ENCODE peak calls at places on chromosomes 2 and 18, in eight cellular contexts. F, O, P, Z, B, S, E and Q are unnamed samples.

GRCh38 chr2:54416166-54416798 is 39.8 kb upstream of the SPTBN1 start:
- DNase-seq in O (no peak), S (peak; percentile 33), F (no peak), B (peak; percentile 94), Z (no peak), E (no peak), P (no peak), Q (peak; percentile 55)

GRCh38 chr2:59177748-59178147 is 936.6 kb upstream of the FANCL start:
- DNase-seq in F (no peak), Z (no peak), B (no peak), O (no peak), P (no peak), E (no peak), S (no peak), Q (no peak)

GRCh38 chr18:3902676-3903075 is 452.7 kb downstream of the TGIF1 start:
- DNase-seq in P (no peak), O (no peak), B (no peak), E (no peak), Z (no peak), F (no peak), S (no peak), Q (no peak)

GRCh38 chr2:39932198-39932597 is 153.1 kb upstream of the THUMPD2 start:
- DNase-seq in F (no peak), E (no peak), O (no peak), P (no peak), Z (no peak), S (no peak), B (no peak), Q (no peak)

GRCh38 chr2:133097666-133098065 is 427.7 kb upstream of the LYPD1 start:
- DNase-seq in B (no peak), F (no peak), O (no peak), Z (no peak), P (no peak), E (no peak), S (no peak), Q (no peak)

GRCh38 chr2:238864207-238865014 is 16.5 kb downstream of the TWIST2 start:
- DNase-seq in S (peak; percentile 87), E (peak; percentile 66), Z (peak; percentile 78), F (peak; percentile 95), B (peak; percentile 96), P (no peak), O (no peak), Q (peak; percentile 92)

GRCh38 chr2:73979686-73980085 is 5.0 kb upstream of the TET3 start:
- DNase-seq in E (no peak), S (no peak), P (no peak), B (peak; percentile 63), Z (no peak), O (no peak), F (no peak), Q (no peak)

GRCh38 chr2:10441966-10442365 is 6.2 kb downstream of the ODC1 start:
- DNase-seq in P (no peak), E (no peak), F (no peak), O (no peak), B (no peak), S (no peak), Z (no peak), Q (no peak)

GRCh38 chr2:170714156-170715061 is 728 bp upstream of the SP5 start:
- DNase-seq in E (no peak), F (peak; percentile 81), O (peak; percentile 58), P (no peak), S (no peak), Z (no peak), B (no peak), Q (peak; percentile 78)

GRCh38 chr2:240637901-240638175 is 12.6 kb downstream of the GPR35 start:
- DNase-seq in F (peak; percentile 47), B (no peak), E (peak; percentile 45), S (no peak), Z (no peak), O (no peak), P (no peak), Q (peak; percentile 11)

GRCh38 chr2:72945450-72946019 is 28.2 kb downstream of the EMX1 start:
- DNase-seq in O (no peak), B (no peak), S (no peak), F (no peak), Z (no peak), E (no peak), P (no peak), Q (no peak)

GRCh38 chr2:20438334-20439192 is 8.3 kb upstream of the RHOB start:
- DNase-seq in E (peak; percentile 36), F (no peak), O (no peak), B (peak; percentile 66), P (peak; percentile 82), S (no peak), Z (no peak), Q (no peak)

GRCh38 chr2:190947711-190948251 is 66.2 kb downstream of the STAT1 start:
- DNase-seq in F (no peak), E (no peak), O (no peak), Z (peak; percentile 49), B (peak; percentile 93), P (no peak), S (no peak), Q (no peak)

GRCh38 chr18:46756172-46756558 is 688 bp downstream of the ST8SIA5 start:
- DNase-seq in P (no peak), S (no peak), B (no peak), E (peak; percentile 70), O (peak; percentile 52), F (peak; percentile 72), Z (no peak), Q (no peak)

GRCh38 chr2:102000813-102001766 is 9.3 kb downstream of the IL1R2 start:
- DNase-seq in Z (no peak), S (no peak), B (no peak), P (no peak), F (no peak), E (no peak), O (no peak), Q (no peak)

GRCh38 chr18:77072566-77072965 is 60.0 kb downstream of the MBP start:
- DNase-seq in O (no peak), Z (no peak), E (no peak), B (no peak), P (no peak), S (no peak), F (no peak), Q (no peak)

GRCh38 chr18:77073336-77074093 is 59.1 kb downstream of the MBP start:
- DNase-seq in F (no peak), B (no peak), Z (no peak), P (no peak), O (no peak), E (no peak), S (no peak), Q (no peak)

GRCh38 chr18:77071061-77071460 is 61.5 kb downstream of the MBP start:
- DNase-seq in P (no peak), S (no peak), B (no peak), O (no peak), Z (no peak), E (no peak), F (no peak), Q (no peak)

GRCh38 chr18:77070627-77071026 is 62.0 kb downstream of the MBP start:
- DNase-seq in E (peak; percentile 71), P (no peak), F (no peak), S (no peak), O (no peak), Z (no peak), B (no peak), Q (no peak)

GRCh38 chr18:77071711-77072292 is 60.8 kb downstream of the MBP start:
- DNase-seq in O (no peak), S (no peak), E (no peak), B (peak; percentile 90), P (no peak), Z (no peak), F (no peak), Q (peak; percentile 44)
- TF ChIP-seq POLR2AphosphoS5 in O (no peak), S (no peak), E (peak; percentile 41), B (peak; percentile 73), P (no peak), Z (no peak), F (no peak), Q (peak; percentile 16)

DNA sequence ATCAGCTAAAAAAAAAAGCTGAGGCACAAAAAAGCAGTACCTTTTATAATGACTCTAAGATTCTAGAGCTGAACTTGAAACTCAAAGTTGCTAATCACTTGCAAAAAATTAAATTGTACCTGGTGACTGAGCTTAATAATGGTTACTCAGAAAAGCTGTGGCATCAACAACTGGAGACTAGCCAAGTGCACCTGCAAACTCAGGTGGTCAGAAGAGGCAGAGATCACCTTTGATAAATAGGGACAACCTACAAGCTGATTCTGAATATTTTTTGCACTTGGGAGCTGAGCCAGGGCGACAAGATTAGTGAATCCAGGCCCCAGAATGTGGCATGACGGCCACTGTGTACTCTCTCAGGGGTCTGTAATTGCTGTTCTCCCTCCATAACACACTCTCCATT is 3.0 kb downstream of the ABHD3 start:
- DNase-seq in P (no peak), F (no peak), S (no peak), O (no peak), B (no peak), Z (no peak), E (no peak), Q (no peak)
- H3K36me3 ChIP-seq in P (no peaks in the 10 kb centered on the region), F (no peaks in the 10 kb centered on the region), S (no peaks in the 10 kb centered on the region), O (no peaks in the 10 kb centered on the region), B (no peaks in the 10 kb centered on the region), Z (peaks cover 4% of the 10 kb centered on the region), E (peaks cover 12% of the 10 kb centered on the region), Q (peaks cover 27% of the 10 kb centered on the region)

DNA sequence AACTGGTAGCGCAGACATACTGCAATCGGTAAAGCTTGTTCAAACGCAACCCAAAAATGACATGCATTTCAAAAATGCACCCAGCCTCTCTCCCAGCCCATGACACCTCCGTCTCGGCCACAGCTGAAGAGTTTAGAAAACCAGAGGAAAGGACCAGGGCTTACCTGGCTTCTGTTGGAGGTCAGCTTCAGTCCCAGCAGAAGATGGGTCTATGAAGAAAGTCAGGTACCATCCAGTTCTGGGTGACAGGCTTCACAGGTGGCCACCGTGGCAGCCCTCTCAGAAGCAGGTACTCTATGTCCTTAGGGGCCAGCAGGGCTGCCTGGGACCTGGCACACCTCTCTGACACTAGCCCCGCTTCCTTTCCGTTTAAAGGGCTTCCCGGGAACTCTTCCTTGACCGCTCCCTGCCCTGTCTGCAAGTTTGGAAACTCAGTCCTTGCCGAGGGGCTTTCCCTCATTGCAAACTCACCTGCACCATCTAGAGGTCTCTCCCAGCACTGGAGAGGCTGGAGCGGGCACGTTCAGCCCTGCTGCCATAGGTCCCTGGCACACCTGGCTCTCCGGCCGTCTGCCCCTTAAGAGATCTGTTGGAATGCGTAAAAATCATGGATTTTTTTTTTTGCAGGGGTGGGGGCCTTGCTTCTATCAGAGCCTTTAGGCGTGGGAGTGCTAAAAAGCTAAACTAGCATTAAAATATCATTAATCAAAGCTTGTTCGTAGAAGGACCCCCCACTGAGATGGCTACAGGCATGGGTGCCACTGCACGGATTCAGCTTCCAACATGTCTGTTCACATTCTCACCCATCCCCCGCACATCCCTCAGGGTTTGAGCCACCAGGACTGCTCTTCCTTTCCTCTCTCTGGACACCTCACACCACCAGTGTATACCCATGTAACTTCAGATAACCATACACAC is at the start of gene EDAR:
- DNase-seq in Z (peak; percentile 57), B (peak; percentile 18), O (peak; percentile 67), P (no peak), S (peak; percentile 66), E (no peak), F (no peak), Q (peak; percentile 63)
- TF ChIP-seq CTCF in Z (peak; percentile 81), B (no peak), O (peak; percentile 31), P (no peak), S (peak; percentile 23), E (peak; percentile 15), F (peak; percentile 12), Q (peak; percentile 51)

DNA sequence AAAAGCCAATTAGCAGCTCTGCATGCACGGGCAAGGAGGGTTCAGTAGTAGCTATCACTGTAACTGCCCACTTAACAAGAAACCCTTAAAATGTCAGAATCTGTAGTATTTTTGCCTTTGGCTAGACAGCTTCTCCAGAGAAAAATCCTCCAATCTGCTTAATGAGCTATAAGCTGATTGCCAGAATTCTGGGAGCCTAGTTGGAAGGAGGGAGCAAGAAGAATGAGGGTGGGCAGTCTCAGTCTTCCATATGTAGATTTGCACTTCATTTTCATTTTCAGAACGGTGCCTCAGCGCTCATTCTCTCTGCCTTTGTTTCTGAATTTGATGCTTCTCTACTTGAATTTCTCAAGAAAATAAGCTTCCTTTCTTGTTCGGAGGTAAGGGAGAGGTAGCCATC is 53.7 kb downstream of the HNRNPLL start:
- DNase-seq in E (no peak), O (no peak), S (no peak), F (no peak), Z (no peak), P (no peak), B (no peak), Q (no peak)
- TF ChIP-seq POLR2AphosphoS5 in E (no peak), O (no peak), S (no peak), F (no peak), Z (no peak), P (no peak), B (no peak), Q (no peak)